ENCODE peak calls at places on chromosomes 1 and 21, in six cellular contexts. H is GM12878, Q is IMR-90, Y is Peyer's patch, N is endothelial cell of umbilical vein, X is sigmoid colon. V is an unnamed sample. For H3K4me1 and H3K9me3, the result is how much of the 10 kb centered on the place peaks cover.

GRCh38 chr1:91751281-91751680 is 134.7 kb downstream of the TGFBR3 start:
- DNase-seq in H (no peak), Q (peak), X (peak), Y (no peak), N (peak), V (no peak)

GRCh38 chr1:115068780-115069179 is 20.5 kb downstream of the TSPAN2 start:
- DNase-seq in Q (no peak), X (no peak), Y (no peak), N (no peak), H (no peak), V (peak)

GRCh38 chr1:65309317-65310077 is at the start of gene DNAJC6:
- DNase-seq in X (peak), N (peak), Q (peak), Y (peak), H (no peak), V (peak)

GRCh38 chr1:102970496-102971078 is 137.7 kb downstream of the COL11A1 start:
- DNase-seq in X (no peak), Y (no peak), Q (peak), N (peak), H (no peak), V (no peak)

GRCh38 chr1:173392895-173393654 is 84.1 kb upstream of the PRDX6 start:
- DNase-seq in N (peak), Y (no peak), Q (peak), H (no peak), X (no peak), V (no peak)

GRCh38 chr1:27864264-27864895 is 8.0 kb upstream of the THEMIS2 start:
- DNase-seq in N (peak), Y (no peak), X (no peak), Q (no peak), H (peak), V (no peak)

GRCh38 chr1:89739013-89739843 is 81.6 kb upstream of the LRRC8D start:
- DNase-seq in Y (no peak), Q (peak), H (no peak), N (no peak), X (no peak), V (no peak)

GRCh38 chr1:94324168-94324544 is 86.8 kb upstream of the ARHGAP29 start:
- DNase-seq in Y (no peak), H (no peak), X (no peak), N (peak), Q (peak), V (no peak)

GRCh38 chr1:58929667-58930325 is 145.9 kb upstream of the JUN start:
- DNase-seq in Q (no peak), X (no peak), Y (peak), N (no peak), H (no peak), V (no peak)

GRCh38 chr1:180020017-180020416 is 65.4 kb downstream of the CEP350 start:
- DNase-seq in N (no peak), Q (no peak), Y (no peak), X (no peak), H (no peak), V (no peak)

GRCh38 chr1:7482772-7483495 is 288.2 kb upstream of the VAMP3 start:
- DNase-seq in Q (no peak), Y (no peak), H (no peak), X (no peak), N (no peak), V (no peak)

GRCh38 chr1:25912076-25912831 is 6.0 kb upstream of the STMN1 start:
- DNase-seq in H (no peak), X (no peak), N (peak), Y (no peak), Q (peak), V (no peak)

GRCh38 chr21:44926364-44927101 is 5.8 kb upstream of the ITGB2 start:
- DNase-seq in X (no peak), Q (peak), N (no peak), H (no peak), Y (no peak), V (no peak)

GRCh38 chr1:235642021-235642942 is 7.3 kb downstream of the GNG4 start:
- DNase-seq in N (peak), X (no peak), Y (no peak), H (no peak), Q (peak), V (peak)

GRCh38 chr1:110490791-110491451 is 28.1 kb downstream of the KCNA10 start:
- DNase-seq in Q (no peak), X (no peak), Y (no peak), H (no peak), N (no peak), V (no peak)

GRCh38 chr1:203378529-203379271 is 27.8 kb upstream of the FMOD start:
- DNase-seq in Y (no peak), Q (peak), X (no peak), H (no peak), N (no peak), V (no peak)

GRCh38 chr1:3261007-3261968 is 192.3 kb downstream of the PRDM16 start:
- DNase-seq in N (no peak), X (no peak), Y (no peak), H (no peak), Q (no peak), V (no peak)

GRCh38 chr1:188433428-188433827 is 1604.7 kb downstream of the PLA2G4A start:
- DNase-seq in H (no peak), Y (no peak), N (no peak), X (no peak), Q (peak), V (no peak)

GRCh38 chr1:54934869-54935268 is 45.6 kb upstream of the TMEM61 start:
- DNase-seq in N (peak), H (no peak), Y (no peak), X (no peak), Q (peak), V (no peak)

GRCh38 chr1:154478013-154478412 is 24.0 kb upstream of the TDRD10 start:
- DNase-seq in H (no peak), N (no peak), Q (no peak), X (no peak), Y (peak), V (no peak)

GRCh38 chr21:18070392-18070791 is 174.2 kb upstream of the CHODL start:
- DNase-seq in X (no peak), N (no peak), Y (no peak), H (no peak), Q (no peak), V (no peak)

GRCh38 chr1:37473431-37474050 is 839 bp upstream of the ZC3H12A start:
- DNase-seq in X (no peak), N (peak), Q (no peak), H (no peak), Y (no peak), V (no peak)

GRCh38 chr21:35528109-35529042 is 479.3 kb upstream of the RUNX1 start:
- DNase-seq in X (no peak), Y (peak), H (no peak), Q (peak), N (no peak), V (no peak)

DNA sequence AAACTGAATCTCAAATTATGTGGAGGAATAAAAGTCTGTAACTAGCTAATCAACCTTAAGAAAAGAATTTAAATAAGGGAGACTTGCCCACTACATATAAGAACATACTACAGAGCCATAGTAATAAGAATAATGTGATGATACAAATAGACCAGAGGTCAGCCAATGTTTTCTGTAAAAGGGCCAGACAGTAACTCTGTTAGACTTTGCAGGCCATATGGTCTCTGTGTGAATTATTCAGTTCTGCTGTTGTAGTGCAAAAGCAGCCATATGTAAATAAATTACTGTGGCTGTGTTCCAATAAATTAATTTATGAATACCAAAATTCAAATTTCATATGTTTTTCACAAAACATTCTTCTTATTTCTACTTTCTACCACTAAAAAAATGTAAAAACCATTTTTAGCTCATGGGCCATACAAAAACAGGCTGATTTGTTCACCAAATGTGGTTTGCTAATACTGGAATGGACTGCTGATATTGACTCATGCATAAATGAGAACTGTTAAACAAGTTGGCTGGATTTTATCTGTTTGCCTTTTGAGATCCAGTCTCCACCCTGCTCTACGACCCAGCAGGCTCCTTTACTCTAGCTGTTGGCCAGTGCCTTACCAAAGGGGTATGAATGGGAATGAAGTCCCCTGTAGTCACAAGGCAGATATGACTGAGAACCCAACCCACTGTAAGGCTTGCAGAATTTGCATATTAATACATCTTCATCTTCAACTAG is 98.2 kb upstream of the ZNHIT6 start:
- DNase-seq in X (no peak), Q (peak), Y (no peak), H (no peak), N (no peak), V (no peak)
- TF ChIP-seq CTCF in X (no peak), Q (no peak), Y (no peak), H (no peak), N (no peak), V (no peak)

DNA sequence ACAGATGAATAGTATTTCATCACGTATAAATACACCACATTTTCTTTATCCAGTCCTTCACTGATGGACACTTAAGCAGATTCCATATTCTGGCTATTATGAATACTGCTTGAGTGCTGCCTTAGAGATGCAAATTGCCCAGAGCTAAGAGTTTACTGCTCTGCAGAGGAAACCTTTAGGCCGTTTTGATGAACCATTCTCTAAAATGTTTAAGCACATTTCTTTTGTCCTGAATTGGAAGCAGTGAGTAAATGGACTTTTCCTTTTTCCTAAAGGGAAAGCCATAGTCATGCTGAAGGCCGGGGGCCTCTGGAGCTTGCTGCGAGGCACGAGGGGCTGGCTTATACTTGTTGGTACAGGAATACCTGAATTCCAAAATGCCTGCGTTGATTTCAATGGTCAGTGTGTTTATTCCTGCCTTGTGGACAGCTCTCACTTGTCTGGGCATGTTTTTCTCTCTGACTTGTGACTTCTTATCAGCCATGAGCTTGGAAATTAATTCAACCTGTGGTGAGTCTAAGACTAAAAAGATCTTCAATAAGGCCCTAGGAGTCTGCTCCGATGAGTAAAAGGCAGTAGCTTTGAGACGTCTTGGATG is 201.1 kb upstream of the MAP1LC3C start:
- DNase-seq in Y (no peak), N (no peak), H (no peak), X (no peak), Q (no peak), V (no peak)
- H3K4me1 ChIP-seq in Y (under half), N (under half), H (under half), X (under half), Q (under half), V (under half)

GRCh38 chr1:71350805-71351204 is 270.0 kb upstream of the ZRANB2 start:
- DNase-seq in H (no peak), N (no peak), X (no peak), Q (peak), Y (no peak), V (no peak)
- H3K9me3 ChIP-seq in H (under half), N (under half), X (under half), Q (under half), Y (under half), V (under half)

GRCh38 chr1:68331117-68331865 is 99.0 kb upstream of the WLS start:
- DNase-seq in Q (peak), Y (no peak), N (peak), X (no peak), H (no peak), V (no peak)

GRCh38 chr1:68328485-68328884 is 96.2 kb upstream of the WLS start:
- DNase-seq in N (no peak), Y (no peak), H (no peak), Q (peak), X (no peak), V (no peak)

GRCh38 chr1:68330391-68330790 is 98.1 kb upstream of the WLS start:
- DNase-seq in X (no peak), H (no peak), Y (no peak), N (peak), Q (no peak), V (no peak)

GRCh38 chr1:68327414-68327813 is 95.1 kb upstream of the WLS start:
- DNase-seq in X (no peak), N (peak), Y (no peak), H (no peak), Q (peak), V (no peak)

DNA sequence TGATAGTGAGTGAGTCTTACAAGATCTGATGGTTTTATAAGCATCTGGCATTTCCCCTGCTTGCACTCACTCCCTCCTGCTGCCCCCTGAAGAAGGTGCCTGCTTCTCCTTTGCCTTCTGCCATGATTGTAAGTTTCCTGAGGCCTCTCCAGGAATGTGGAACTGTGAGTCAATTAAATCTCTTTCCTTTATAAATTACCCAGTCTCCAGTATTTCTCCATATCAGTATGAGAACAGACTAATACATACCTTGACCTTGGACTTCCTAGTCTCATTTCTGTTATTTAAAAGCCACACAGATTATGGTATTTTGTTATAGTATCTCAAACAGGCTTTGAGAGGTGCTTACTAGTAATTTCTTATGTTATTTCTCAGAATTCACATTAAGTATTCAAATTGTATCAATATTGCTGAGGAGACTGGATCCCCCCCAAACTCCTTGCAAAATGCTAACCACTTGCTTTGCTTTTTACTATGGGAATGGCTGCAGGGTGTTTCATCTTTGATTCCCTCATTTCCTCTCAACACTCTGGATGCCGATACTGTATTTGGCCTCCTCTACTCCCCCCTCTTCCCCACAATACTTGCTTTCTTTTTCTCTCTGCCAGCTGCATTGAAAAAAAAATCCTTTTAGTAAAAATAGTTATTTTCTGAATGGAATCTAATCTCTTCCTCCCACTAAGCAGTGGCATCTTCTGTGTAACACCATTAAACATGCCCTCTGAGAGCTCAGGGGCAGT is 96.9 kb upstream of the WLS start:
- DNase-seq in Q (no peak), H (no peak), X (no peak), N (peak), Y (no peak), V (no peak)
- TF ChIP-seq CTCF in Q (no peak), H (no peak), X (no peak), N (no peak), Y (no peak), V (no peak)

V was measured in prostate gland.